ENCODE peak calls at places on chromosomes 16 and 17, in ten cellular contexts. One of them, this sample, is unnamed. For H3K4me1, the result is how much of the 10 kb centered on the place peaks cover.

GRCh38 chr17:58289869-58290268 is 9.1 kb upstream of the MPO start:
- DNase-seq in ascending aorta: no peak
- DNase-seq in IMR-90: no peak
- DNase-seq in GM23338: no peak
- DNase-seq in lower lobe of right lung: no peak
- DNase-seq in right lobe of liver: no peak
- DNase-seq in Peyer's patch: peak
- DNase-seq in breast epithelium: no peak
- DNase-seq in mucosa of descending colon: no peak
- DNase-seq in heart right ventricle: no peak
- DNase-seq in this sample: no peak

GRCh38 chr17:3636908-3637373 is 381 bp downstream of the CTNS start:
- DNase-seq in ascending aorta: no peak
- DNase-seq in IMR-90: no peak
- DNase-seq in GM23338: peak
- DNase-seq in lower lobe of right lung: no peak
- DNase-seq in right lobe of liver: no peak
- DNase-seq in Peyer's patch: no peak
- DNase-seq in breast epithelium: no peak
- DNase-seq in mucosa of descending colon: no peak
- DNase-seq in heart right ventricle: no peak
- DNase-seq in this sample: no peak

GRCh38 chr17:17042851-17043667 is 802 bp downstream of the MPRIP start:
- DNase-seq in ascending aorta: no peak
- DNase-seq in IMR-90: peak
- DNase-seq in GM23338: peak
- DNase-seq in lower lobe of right lung: peak
- DNase-seq in right lobe of liver: peak
- DNase-seq in Peyer's patch: peak
- DNase-seq in breast epithelium: no peak
- DNase-seq in mucosa of descending colon: no peak
- DNase-seq in heart right ventricle: no peak
- DNase-seq in this sample: no peak

GRCh38 chr17:59845595-59846390 is 47.0 kb downstream of the TUBD1 start:
- DNase-seq in ascending aorta: no peak
- DNase-seq in IMR-90: peak
- DNase-seq in GM23338: peak
- DNase-seq in lower lobe of right lung: peak
- DNase-seq in right lobe of liver: peak
- DNase-seq in Peyer's patch: peak
- DNase-seq in breast epithelium: peak
- DNase-seq in mucosa of descending colon: peak
- DNase-seq in heart right ventricle: no peak
- DNase-seq in this sample: peak

GRCh38 chr17:69466905-69467630 is 52.6 kb downstream of the MAP2K6 start:
- DNase-seq in ascending aorta: no peak
- DNase-seq in IMR-90: peak
- DNase-seq in GM23338: peak
- DNase-seq in lower lobe of right lung: no peak
- DNase-seq in right lobe of liver: no peak
- DNase-seq in Peyer's patch: no peak
- DNase-seq in breast epithelium: no peak
- DNase-seq in mucosa of descending colon: no peak
- DNase-seq in heart right ventricle: no peak
- DNase-seq in this sample: no peak

GRCh38 chr17:79042421-79043190 is 18.6 kb downstream of the C1QTNF1 start:
- DNase-seq in ascending aorta: no peak
- DNase-seq in IMR-90: peak
- DNase-seq in GM23338: peak
- DNase-seq in lower lobe of right lung: peak
- DNase-seq in right lobe of liver: no peak
- DNase-seq in Peyer's patch: peak
- DNase-seq in breast epithelium: peak
- DNase-seq in mucosa of descending colon: peak
- DNase-seq in heart right ventricle: peak
- DNase-seq in this sample: peak

GRCh38 chr17:67577429-67577828 is 140.3 kb upstream of the NOL11 start:
- DNase-seq in ascending aorta: no peak
- DNase-seq in IMR-90: no peak
- DNase-seq in GM23338: no peak
- DNase-seq in lower lobe of right lung: no peak
- DNase-seq in right lobe of liver: no peak
- DNase-seq in Peyer's patch: no peak
- DNase-seq in breast epithelium: no peak
- DNase-seq in mucosa of descending colon: no peak
- DNase-seq in heart right ventricle: no peak
- DNase-seq in this sample: no peak

GRCh38 chr17:82806645-82807044 is 33.2 kb downstream of the ZNF750 start:
- DNase-seq in ascending aorta: no peak
- DNase-seq in IMR-90: no peak
- DNase-seq in GM23338: no peak
- DNase-seq in lower lobe of right lung: no peak
- DNase-seq in right lobe of liver: no peak
- DNase-seq in Peyer's patch: no peak
- DNase-seq in breast epithelium: no peak
- DNase-seq in mucosa of descending colon: peak
- DNase-seq in heart right ventricle: no peak
- DNase-seq in this sample: no peak

GRCh38 chr17:1627987-1628855 is at the start of gene SLC43A2:
- DNase-seq in ascending aorta: no peak
- DNase-seq in IMR-90: peak
- DNase-seq in GM23338: peak
- DNase-seq in lower lobe of right lung: peak
- DNase-seq in right lobe of liver: peak
- DNase-seq in Peyer's patch: peak
- DNase-seq in breast epithelium: peak
- DNase-seq in mucosa of descending colon: peak
- DNase-seq in heart right ventricle: peak
- DNase-seq in this sample: peak

DNA sequence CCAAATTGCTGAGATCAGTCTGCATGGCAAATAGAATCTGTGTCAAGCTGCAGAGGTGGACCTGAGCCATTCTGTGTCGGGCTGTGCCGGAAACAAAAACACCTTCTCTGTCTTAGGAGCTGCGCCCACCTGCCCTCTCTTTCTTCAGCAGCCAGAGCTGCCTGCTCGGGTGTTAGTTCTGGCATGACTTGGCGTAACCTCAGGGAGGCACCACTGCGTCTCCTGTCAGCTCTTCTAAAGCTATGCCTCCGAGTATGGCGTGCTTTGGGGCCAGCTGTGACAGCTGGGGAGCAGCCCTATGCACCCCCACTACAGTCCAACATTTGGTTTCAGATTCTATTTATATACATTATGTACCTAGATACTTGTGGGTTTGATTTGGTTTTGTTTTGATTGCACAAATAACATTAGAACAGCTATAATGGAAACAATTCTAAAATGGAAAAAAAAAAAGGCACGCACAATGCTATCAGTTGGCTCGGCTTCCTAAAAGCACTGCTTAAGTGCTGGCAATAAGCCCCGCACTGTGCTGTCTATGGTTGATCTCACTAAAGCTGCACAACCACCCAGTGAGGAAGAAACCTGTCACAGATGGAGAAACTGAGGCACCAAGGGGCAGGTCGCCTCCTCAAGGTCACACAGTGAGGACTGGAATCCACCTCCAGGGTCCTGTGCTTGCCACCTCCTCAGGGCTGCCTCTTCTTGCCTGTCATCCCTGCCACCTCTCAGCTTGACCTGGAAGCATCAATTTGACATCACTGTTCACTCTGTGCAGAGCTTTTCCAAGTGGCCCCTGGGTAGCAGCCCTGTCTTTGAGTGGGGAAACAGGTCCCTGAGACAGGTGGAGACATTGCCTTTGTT is 18.7 kb upstream of the ADGRG1 start:
- DNase-seq in ascending aorta: no peak
- DNase-seq in IMR-90: peak
- DNase-seq in GM23338: no peak
- DNase-seq in lower lobe of right lung: no peak
- DNase-seq in right lobe of liver: no peak
- DNase-seq in Peyer's patch: peak
- DNase-seq in breast epithelium: peak
- DNase-seq in mucosa of descending colon: no peak
- DNase-seq in heart right ventricle: no peak
- DNase-seq in this sample: peak
- H3K4me1 ChIP-seq in ascending aorta: under half
- H3K4me1 ChIP-seq in IMR-90: under half
- H3K4me1 ChIP-seq in GM23338: under half
- H3K4me1 ChIP-seq in lower lobe of right lung: under half
- H3K4me1 ChIP-seq in right lobe of liver: under half
- H3K4me1 ChIP-seq in Peyer's patch: under half
- H3K4me1 ChIP-seq in breast epithelium: under half
- H3K4me1 ChIP-seq in mucosa of descending colon: under half
- H3K4me1 ChIP-seq in heart right ventricle: under half
- H3K4me1 ChIP-seq in this sample: under half

GRCh38 chr17:61349350-61349749 is 50.3 kb upstream of the TBX2 start:
- DNase-seq in ascending aorta: no peak
- DNase-seq in IMR-90: no peak
- DNase-seq in GM23338: no peak
- DNase-seq in lower lobe of right lung: no peak
- DNase-seq in right lobe of liver: no peak
- DNase-seq in Peyer's patch: no peak
- DNase-seq in breast epithelium: no peak
- DNase-seq in mucosa of descending colon: no peak
- DNase-seq in heart right ventricle: no peak
- DNase-seq in this sample: no peak
- TF ChIP-seq CTCF in ascending aorta: no peak
- TF ChIP-seq CTCF in IMR-90: peak
- TF ChIP-seq CTCF in GM23338: peak
- TF ChIP-seq CTCF in lower lobe of right lung: peak
- TF ChIP-seq CTCF in right lobe of liver: peak
- TF ChIP-seq CTCF in Peyer's patch: no peak
- TF ChIP-seq CTCF in breast epithelium: no peak
- TF ChIP-seq CTCF in mucosa of descending colon: no peak
- TF ChIP-seq CTCF in heart right ventricle: peak
- TF ChIP-seq CTCF in this sample: no peak

GRCh38 chr16:15609286-15609649 is 33.7 kb downstream of the MARF1 start:
- DNase-seq in ascending aorta: no peak
- DNase-seq in IMR-90: no peak
- DNase-seq in GM23338: no peak
- DNase-seq in lower lobe of right lung: no peak
- DNase-seq in right lobe of liver: no peak
- DNase-seq in Peyer's patch: no peak
- DNase-seq in breast epithelium: no peak
- DNase-seq in mucosa of descending colon: no peak
- DNase-seq in heart right ventricle: no peak
- DNase-seq in this sample: no peak

GRCh38 chr16:15610369-15610871 is 32.5 kb downstream of the MARF1 start:
- DNase-seq in ascending aorta: no peak
- DNase-seq in IMR-90: peak
- DNase-seq in GM23338: no peak
- DNase-seq in lower lobe of right lung: no peak
- DNase-seq in right lobe of liver: peak
- DNase-seq in Peyer's patch: no peak
- DNase-seq in breast epithelium: no peak
- DNase-seq in mucosa of descending colon: no peak
- DNase-seq in heart right ventricle: no peak
- DNase-seq in this sample: no peak

GRCh38 chr16:15613676-15614075 is 29.3 kb downstream of the MARF1 start:
- DNase-seq in ascending aorta: no peak
- DNase-seq in IMR-90: no peak
- DNase-seq in GM23338: peak
- DNase-seq in lower lobe of right lung: no peak
- DNase-seq in right lobe of liver: no peak
- DNase-seq in Peyer's patch: no peak
- DNase-seq in breast epithelium: no peak
- DNase-seq in mucosa of descending colon: no peak
- DNase-seq in heart right ventricle: no peak
- DNase-seq in this sample: no peak

GRCh38 chr16:15608398-15609285 is 34.3 kb downstream of the MARF1 start:
- DNase-seq in ascending aorta: no peak
- DNase-seq in IMR-90: peak
- DNase-seq in GM23338: no peak
- DNase-seq in lower lobe of right lung: no peak
- DNase-seq in right lobe of liver: no peak
- DNase-seq in Peyer's patch: no peak
- DNase-seq in breast epithelium: no peak
- DNase-seq in mucosa of descending colon: no peak
- DNase-seq in heart right ventricle: no peak
- DNase-seq in this sample: no peak

GRCh38 chr16:15611610-15612009 is 31.3 kb downstream of the MARF1 start:
- DNase-seq in ascending aorta: no peak
- DNase-seq in IMR-90: peak
- DNase-seq in GM23338: no peak
- DNase-seq in lower lobe of right lung: no peak
- DNase-seq in right lobe of liver: no peak
- DNase-seq in Peyer's patch: no peak
- DNase-seq in breast epithelium: no peak
- DNase-seq in mucosa of descending colon: no peak
- DNase-seq in heart right ventricle: no peak
- DNase-seq in this sample: no peak
- H3K4me1 ChIP-seq in ascending aorta: under half
- H3K4me1 ChIP-seq in IMR-90: under half
- H3K4me1 ChIP-seq in GM23338: under half
- H3K4me1 ChIP-seq in lower lobe of right lung: under half
- H3K4me1 ChIP-seq in right lobe of liver: under half
- H3K4me1 ChIP-seq in Peyer's patch: under half
- H3K4me1 ChIP-seq in breast epithelium: under half
- H3K4me1 ChIP-seq in mucosa of descending colon: under half
- H3K4me1 ChIP-seq in heart right ventricle: under half
- H3K4me1 ChIP-seq in this sample: under half

GRCh38 chr16:89599451-89599858 is 14.0 kb upstream of the DPEP1 start:
- DNase-seq in ascending aorta: no peak
- DNase-seq in IMR-90: no peak
- DNase-seq in GM23338: peak
- DNase-seq in lower lobe of right lung: no peak
- DNase-seq in right lobe of liver: no peak
- DNase-seq in Peyer's patch: peak
- DNase-seq in breast epithelium: no peak
- DNase-seq in mucosa of descending colon: no peak
- DNase-seq in heart right ventricle: no peak
- DNase-seq in this sample: peak
- TF ChIP-seq CTCF in ascending aorta: no peak
- TF ChIP-seq CTCF in IMR-90: peak
- TF ChIP-seq CTCF in GM23338: peak
- TF ChIP-seq CTCF in lower lobe of right lung: peak
- TF ChIP-seq CTCF in right lobe of liver: peak
- TF ChIP-seq CTCF in Peyer's patch: peak
- TF ChIP-seq CTCF in breast epithelium: no peak
- TF ChIP-seq CTCF in mucosa of descending colon: no peak
- TF ChIP-seq CTCF in heart right ventricle: no peak
- TF ChIP-seq CTCF in this sample: no peak

DNA sequence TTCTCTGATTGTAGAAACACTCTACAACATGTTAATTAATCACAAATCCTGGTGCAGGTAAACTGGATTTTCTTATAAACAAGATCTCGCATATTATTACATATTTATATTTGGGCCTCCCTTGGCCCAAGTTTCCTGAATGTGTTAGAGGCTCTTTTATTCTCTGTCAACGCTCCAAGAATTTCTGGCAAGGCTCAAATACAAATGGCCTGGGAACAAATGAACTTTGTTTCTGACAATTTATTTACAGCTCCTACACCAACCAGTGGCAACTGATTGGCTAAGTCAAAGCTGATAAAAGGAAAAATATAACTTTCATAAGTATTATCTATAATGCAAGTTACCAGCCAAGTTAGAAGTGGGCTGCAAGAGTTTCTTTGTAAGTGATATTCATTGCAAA is 64.9 kb upstream of the CORO6 start:
- DNase-seq in ascending aorta: no peak
- DNase-seq in IMR-90: no peak
- DNase-seq in GM23338: no peak
- DNase-seq in lower lobe of right lung: no peak
- DNase-seq in right lobe of liver: no peak
- DNase-seq in Peyer's patch: no peak
- DNase-seq in breast epithelium: no peak
- DNase-seq in mucosa of descending colon: no peak
- DNase-seq in heart right ventricle: no peak
- DNase-seq in this sample: no peak
- H3K4me1 ChIP-seq in ascending aorta: under half
- H3K4me1 ChIP-seq in IMR-90: under half
- H3K4me1 ChIP-seq in GM23338: under half
- H3K4me1 ChIP-seq in lower lobe of right lung: under half
- H3K4me1 ChIP-seq in right lobe of liver: under half
- H3K4me1 ChIP-seq in Peyer's patch: under half
- H3K4me1 ChIP-seq in breast epithelium: under half
- H3K4me1 ChIP-seq in mucosa of descending colon: under half
- H3K4me1 ChIP-seq in heart right ventricle: under half
- H3K4me1 ChIP-seq in this sample: under half